ENCODE peak calls at places on chromosomes 16 and 17, in eight cellular contexts. V, X, N, M, B, S, R and H are unnamed samples.

GRCh38 chr17:65711671-65712276 is 150.3 kb upstream of the AXIN2 start:
- DNase-seq in V (no peak), X (no peak), N (no peak), M (no peak), B (no peak), S (no peak), R (no peak), H (no peak)

GRCh38 chr17:7445011-7445927 is at the start of gene CHRNB1:
- DNase-seq in V (peak), X (no peak), N (peak), M (peak), B (peak), S (no peak), R (no peak), H (no peak)

GRCh38 chr17:53571342-53571741 is 251.4 kb upstream of the KIF2B start:
- DNase-seq in V (no peak), X (no peak), N (no peak), M (no peak), B (no peak), S (no peak), R (no peak), H (no peak)

GRCh38 chr17:72516772-72517399 is 396.1 kb downstream of the SOX9 start:
- DNase-seq in V (no peak), X (no peak), N (no peak), M (no peak), B (peak), S (no peak), R (peak), H (no peak)

GRCh38 chr16:3643095-3643730 is 11.3 kb upstream of the DNASE1 start:
- DNase-seq in V (peak), X (no peak), N (no peak), M (no peak), B (no peak), S (no peak), R (no peak), H (no peak)

GRCh38 chr16:71500964-71501363 is 11.8 kb upstream of the ZNF19 start:
- DNase-seq in V (no peak), X (no peak), N (no peak), M (no peak), B (no peak), S (no peak), R (no peak), H (no peak)

GRCh38 chr17:71302721-71303549 is 817.9 kb upstream of the SOX9 start:
- DNase-seq in V (no peak), X (no peak), N (no peak), M (no peak), B (no peak), S (no peak), R (no peak), H (no peak)

GRCh38 chr16:14399397-14400284 is 230.4 kb downstream of the PARN start:
- DNase-seq in V (no peak), X (no peak), N (peak), M (peak), B (peak), S (peak), R (no peak), H (no peak)

GRCh38 chr16:84088695-84089395 is 27.9 kb downstream of the MBTPS1 start:
- DNase-seq in V (no peak), X (peak), N (peak), M (no peak), B (peak), S (no peak), R (peak), H (no peak)

GRCh38 chr16:82059983-82060421 is 24.9 kb downstream of the HSD17B2 start:
- DNase-seq in V (no peak), X (no peak), N (no peak), M (no peak), B (no peak), S (no peak), R (no peak), H (no peak)

GRCh38 chr16:14548933-14549788 is 80.9 kb downstream of the PARN start:
- DNase-seq in V (no peak), X (no peak), N (no peak), M (peak), B (no peak), S (no peak), R (no peak), H (no peak)

GRCh38 chr16:2250652-2251280 is 621 bp downstream of the ECI1 start:
- DNase-seq in V (peak), X (peak), N (no peak), M (peak), B (no peak), S (no peak), R (peak), H (no peak)

GRCh38 chr16:16042076-16042475 is 92.7 kb downstream of the ABCC1 start:
- DNase-seq in V (no peak), X (no peak), N (peak), M (no peak), B (peak), S (no peak), R (no peak), H (no peak)

GRCh38 chr16:17556276-17557052 is 85.7 kb upstream of the XYLT1 start:
- DNase-seq in V (no peak), X (no peak), N (no peak), M (peak), B (no peak), S (peak), R (peak), H (peak)

GRCh38 chr17:43020030-43020621 is 2.1 kb downstream of the VAT1 start:
- DNase-seq in V (no peak), X (no peak), N (no peak), M (no peak), B (no peak), S (no peak), R (peak), H (no peak)

GRCh38 chr17:48550313-48551205 is 5.7 kb upstream of the HOXB2 start:
- DNase-seq in V (no peak), X (no peak), N (no peak), M (peak), B (no peak), S (no peak), R (no peak), H (no peak)

GRCh38 chr17:2090804-2091534 is 36.1 kb downstream of the HIC1 start:
- DNase-seq in V (no peak), X (no peak), N (peak), M (peak), B (peak), S (peak), R (no peak), H (no peak)

GRCh38 chr17:82687375-82687861 is 11.1 kb downstream of the RAB40B start:
- DNase-seq in V (peak), X (no peak), N (no peak), M (no peak), B (no peak), S (no peak), R (no peak), H (peak)

GRCh38 chr17:2598166-2598565 is 4.7 kb downstream of the PAFAH1B1 start:
- DNase-seq in V (no peak), X (no peak), N (no peak), M (no peak), B (no peak), S (peak), R (no peak), H (no peak)

GRCh38 chr17:41521574-41522261 is 3.0 kb upstream of the KRT15 start:
- DNase-seq in V (peak), X (no peak), N (no peak), M (peak), B (peak), S (peak), R (no peak), H (peak)

GRCh38 chr16:68893710-68894705 is 50.7 kb downstream of the TANGO6 start:
- DNase-seq in V (no peak), X (no peak), N (peak), M (peak), B (peak), S (no peak), R (no peak), H (no peak)

GRCh38 chr17:15348030-15348429 is 6.6 kb upstream of the TEKT3 start:
- DNase-seq in V (no peak), X (no peak), N (no peak), M (no peak), B (no peak), S (no peak), R (no peak), H (no peak)

GRCh38 chr16:24838554-24839266 is 7.1 kb upstream of the SLC5A11 start:
- DNase-seq in V (peak), X (no peak), N (no peak), M (no peak), B (no peak), S (no peak), R (peak), H (no peak)

GRCh38 chr16:50578147-50578546 is 30.0 kb downstream of the NKD1 start:
- DNase-seq in V (no peak), X (no peak), N (no peak), M (no peak), B (no peak), S (no peak), R (peak), H (no peak)

GRCh38 chr17:39660011-39660360 is 5.2 kb upstream of the TCAP start:
- DNase-seq in V (no peak), X (no peak), N (no peak), M (no peak), B (no peak), S (no peak), R (no peak), H (no peak)
- H3K27ac ChIP-seq in V (peak), X (peak), N (peak), M (no peak), B (peak), S (peak), R (no peak), H (no peak)

DNA sequence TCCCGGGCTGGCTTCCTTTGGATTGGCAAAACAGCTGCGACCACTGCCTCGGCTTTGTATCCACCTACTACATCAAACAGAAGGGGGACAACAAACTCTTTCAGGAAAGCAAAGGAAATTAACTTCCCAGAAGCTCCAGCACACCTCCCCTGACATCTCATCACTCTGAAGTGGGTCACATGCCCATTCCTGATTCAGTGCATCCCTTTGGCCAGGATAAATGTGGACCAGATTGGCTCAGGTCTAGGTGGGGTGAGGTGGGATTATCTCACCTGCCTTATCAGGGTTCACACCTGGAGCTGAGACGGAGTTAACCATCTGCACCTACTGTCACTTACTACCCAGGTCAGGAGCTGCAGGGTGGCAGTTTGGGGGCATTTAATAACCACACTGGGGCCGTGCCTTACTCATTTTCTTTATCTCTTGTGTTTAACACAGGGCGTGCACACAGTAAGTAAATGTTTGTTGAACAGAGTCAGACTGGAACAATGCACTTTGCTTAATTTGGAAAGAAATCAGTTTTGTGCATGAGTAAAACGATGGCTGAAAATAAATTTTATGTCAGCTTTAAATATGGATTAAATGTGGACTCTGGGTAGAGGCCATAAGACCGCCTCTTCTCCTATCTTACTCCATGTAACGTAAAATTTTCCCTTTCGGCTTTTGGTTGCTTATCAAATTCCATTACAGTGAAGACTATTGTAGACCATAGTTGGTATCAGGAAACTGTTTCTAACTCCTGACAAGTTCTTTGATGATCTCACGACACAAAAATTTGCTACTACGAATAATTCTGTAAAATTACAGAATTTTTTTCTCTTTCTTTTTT is 36.0 kb downstream of the IQCK start:
- DNase-seq in V (no peak), X (no peak), N (no peak), M (no peak), B (no peak), S (no peak), R (no peak), H (no peak)
- H3K27ac ChIP-seq in V (no peak), X (no peak), N (peak), M (no peak), B (peak), S (no peak), R (no peak), H (peak)

GRCh38 chr17:61307905-61308886 is 91.4 kb upstream of the TBX2 start:
- DNase-seq in V (no peak), X (no peak), N (no peak), M (peak), B (no peak), S (no peak), R (no peak), H (no peak)

GRCh38 chr17:61309362-61309761 is 90.3 kb upstream of the TBX2 start:
- DNase-seq in V (no peak), X (no peak), N (no peak), M (no peak), B (no peak), S (no peak), R (no peak), H (no peak)

GRCh38 chr17:61312406-61313295 is 87.0 kb upstream of the TBX2 start:
- DNase-seq in V (no peak), X (no peak), N (no peak), M (no peak), B (no peak), S (no peak), R (no peak), H (no peak)

GRCh38 chr17:61310611-61311010 is 89.0 kb upstream of the TBX2 start:
- DNase-seq in V (no peak), X (no peak), N (no peak), M (no peak), B (no peak), S (no peak), R (no peak), H (no peak)

GRCh38 chr17:61309857-61310256 is 89.8 kb upstream of the TBX2 start:
- DNase-seq in V (no peak), X (no peak), N (no peak), M (no peak), B (no peak), S (peak), R (no peak), H (peak)
- H3K27ac ChIP-seq in V (peak), X (no peak), N (peak), M (no peak), B (no peak), S (no peak), R (no peak), H (no peak)

GRCh38 chr17:77475012-77475976 is 334.5 kb downstream of the SEC14L1 start:
- DNase-seq in V (no peak), X (peak), N (no peak), M (no peak), B (no peak), S (no peak), R (peak), H (peak)

GRCh38 chr17:77474292-77474988 is 333.7 kb downstream of the SEC14L1 start:
- DNase-seq in V (no peak), X (no peak), N (no peak), M (no peak), B (no peak), S (no peak), R (no peak), H (no peak)

GRCh38 chr17:77471984-77472836 is 331.4 kb downstream of the SEC14L1 start:
- DNase-seq in V (peak), X (no peak), N (no peak), M (peak), B (peak), S (peak), R (peak), H (no peak)

GRCh38 chr17:77472837-77473214 is 332.1 kb downstream of the SEC14L1 start:
- DNase-seq in V (no peak), X (no peak), N (no peak), M (no peak), B (no peak), S (no peak), R (no peak), H (no peak)

DNA sequence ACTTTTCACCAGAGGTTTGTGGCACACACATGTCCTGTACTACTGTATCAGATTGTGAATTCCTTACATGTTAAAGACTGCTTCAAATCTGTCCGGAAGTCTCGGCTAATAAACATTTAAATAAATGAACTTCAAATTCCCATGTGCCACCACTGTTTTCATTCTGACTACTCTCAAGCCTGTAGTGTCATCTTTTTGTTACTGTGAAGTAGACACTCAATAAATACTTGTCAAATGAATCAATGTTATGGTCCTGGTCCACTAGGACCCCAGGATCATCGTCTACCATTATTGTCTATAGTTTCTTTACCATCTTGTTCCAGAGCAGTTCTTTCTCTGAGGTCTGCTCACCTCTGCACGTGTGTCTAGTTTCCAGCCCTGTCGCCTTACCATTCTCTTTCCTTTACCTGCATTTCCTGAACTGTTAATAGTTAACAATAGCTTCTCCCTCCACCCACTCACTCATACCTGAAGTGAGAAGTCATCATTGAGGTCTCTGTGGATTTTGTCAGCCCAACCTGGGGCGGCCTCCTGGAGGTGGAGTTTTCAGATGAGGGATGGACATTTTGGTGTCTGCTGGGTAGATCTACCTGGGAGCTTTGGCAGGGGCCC is 333.0 kb downstream of the SEC14L1 start:
- DNase-seq in V (no peak), X (no peak), N (no peak), M (no peak), B (no peak), S (peak), R (no peak), H (peak)
- H3K27ac ChIP-seq in V (peak), X (no peak), N (peak), M (peak), B (peak), S (peak), R (no peak), H (peak)

GRCh38 chr17:77419095-77419494 is 278.3 kb downstream of the SEC14L1 start:
- DNase-seq in V (no peak), X (no peak), N (no peak), M (no peak), B (no peak), S (no peak), R (no peak), H (no peak)
- H3K27ac ChIP-seq in V (no peak), X (no peak), N (peak), M (peak), B (peak), S (peak), R (no peak), H (no peak)

GRCh38 chr16:85580684-85581083 is 32.4 kb upstream of the GSE1 start:
- DNase-seq in V (no peak), X (no peak), N (no peak), M (no peak), B (no peak), S (no peak), R (no peak), H (no peak)
- H3K27ac ChIP-seq in V (no peak), X (no peak), N (no peak), M (no peak), B (no peak), S (no peak), R (no peak), H (no peak)

GRCh38 chr17:45939398-45939797 is 45.0 kb downstream of the MAPT start:
- DNase-seq in V (no peak), X (no peak), N (no peak), M (no peak), B (no peak), S (no peak), R (no peak), H (no peak)

GRCh38 chr17:45942284-45942683 is 47.9 kb downstream of the MAPT start:
- DNase-seq in V (peak), X (no peak), N (peak), M (peak), B (peak), S (no peak), R (no peak), H (no peak)

GRCh38 chr17:45941395-45941794 is 47.0 kb downstream of the MAPT start:
- DNase-seq in V (no peak), X (no peak), N (no peak), M (no peak), B (no peak), S (no peak), R (no peak), H (no peak)

GRCh38 chr17:45940293-45940692 is 45.9 kb downstream of the MAPT start:
- DNase-seq in V (no peak), X (no peak), N (no peak), M (no peak), B (no peak), S (no peak), R (no peak), H (no peak)

GRCh38 chr17:45940826-45941225 is 46.5 kb downstream of the MAPT start:
- DNase-seq in V (peak), X (no peak), N (no peak), M (no peak), B (peak), S (no peak), R (no peak), H (no peak)
- H3K27ac ChIP-seq in V (peak), X (no peak), N (peak), M (no peak), B (peak), S (no peak), R (no peak), H (no peak)